ENCODE peak calls at places on chromosome 14, in seven cellular contexts. One of them, this sample, is unnamed.

GRCh38 chr14:75295061-75295461 is 16.4 kb downstream of the FOS start:
- DNase-seq in DND-41: no peak
- DNase-seq in left ventricle myocardium inferior: peak
- DNase-seq in astrocyte of the spinal cord: peak
- DNase-seq in neural progenitor cell: peak
- DNase-seq in fibroblast of pulmonary artery: peak
- DNase-seq in ascending aorta: no peak
- DNase-seq in this sample: peak

GRCh38 chr14:99260652-99261551 is 11.1 kb downstream of the BCL11B start:
- DNase-seq in DND-41: peak
- DNase-seq in left ventricle myocardium inferior: no peak
- DNase-seq in astrocyte of the spinal cord: no peak
- DNase-seq in neural progenitor cell: peak
- DNase-seq in fibroblast of pulmonary artery: no peak
- DNase-seq in ascending aorta: no peak
- DNase-seq in this sample: no peak

GRCh38 chr14:33386771-33387170 is 448.1 kb downstream of the NPAS3 start:
- DNase-seq in DND-41: no peak
- DNase-seq in left ventricle myocardium inferior: no peak
- DNase-seq in astrocyte of the spinal cord: peak
- DNase-seq in neural progenitor cell: no peak
- DNase-seq in fibroblast of pulmonary artery: peak
- DNase-seq in ascending aorta: no peak
- DNase-seq in this sample: no peak

GRCh38 chr14:94019329-94019728 is 6.8 kb upstream of the OTUB2 start:
- DNase-seq in DND-41: no peak
- DNase-seq in left ventricle myocardium inferior: no peak
- DNase-seq in astrocyte of the spinal cord: no peak
- DNase-seq in neural progenitor cell: no peak
- DNase-seq in fibroblast of pulmonary artery: no peak
- DNase-seq in ascending aorta: no peak
- DNase-seq in this sample: no peak

GRCh38 chr14:75720828-75721227 is 59.8 kb downstream of the TTLL5 start:
- DNase-seq in DND-41: no peak
- DNase-seq in left ventricle myocardium inferior: peak
- DNase-seq in astrocyte of the spinal cord: peak
- DNase-seq in neural progenitor cell: no peak
- DNase-seq in fibroblast of pulmonary artery: peak
- DNase-seq in ascending aorta: no peak
- DNase-seq in this sample: peak

GRCh38 chr14:90641111-90642010 is 174.9 kb downstream of the TTC7B start:
- DNase-seq in DND-41: no peak
- DNase-seq in left ventricle myocardium inferior: no peak
- DNase-seq in astrocyte of the spinal cord: peak
- DNase-seq in neural progenitor cell: peak
- DNase-seq in fibroblast of pulmonary artery: no peak
- DNase-seq in ascending aorta: no peak
- DNase-seq in this sample: no peak

GRCh38 chr14:53509227-53509822 is 356.2 kb upstream of the DDHD1 start:
- DNase-seq in DND-41: peak
- DNase-seq in left ventricle myocardium inferior: peak
- DNase-seq in astrocyte of the spinal cord: peak
- DNase-seq in neural progenitor cell: peak
- DNase-seq in fibroblast of pulmonary artery: peak
- DNase-seq in ascending aorta: no peak
- DNase-seq in this sample: peak

GRCh38 chr14:104745431-104745830 is 7.5 kb upstream of the SIVA1 start:
- DNase-seq in DND-41: no peak
- DNase-seq in left ventricle myocardium inferior: no peak
- DNase-seq in astrocyte of the spinal cord: no peak
- DNase-seq in neural progenitor cell: no peak
- DNase-seq in fibroblast of pulmonary artery: no peak
- DNase-seq in ascending aorta: no peak
- DNase-seq in this sample: no peak

DNA sequence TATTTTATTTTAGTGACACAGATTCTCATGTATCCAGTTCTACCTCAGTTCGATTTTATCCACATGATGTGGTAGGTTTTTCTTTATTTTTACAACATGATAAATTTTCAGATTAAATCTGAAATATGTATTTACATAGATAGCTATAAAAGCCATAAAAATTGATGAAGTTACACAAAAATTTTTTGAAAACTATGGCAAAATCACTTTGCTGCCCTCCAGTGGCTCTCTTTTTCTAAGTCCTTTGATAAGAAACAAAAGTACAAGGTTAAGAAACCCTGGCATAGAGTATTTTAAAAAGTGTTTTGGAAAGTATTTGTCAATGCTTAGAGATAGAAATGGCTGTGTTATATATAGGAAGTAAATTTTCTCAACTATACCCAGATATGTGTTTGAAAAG is 104.2 kb downstream of the PCNX1 start:
- DNase-seq in DND-41: no peak
- DNase-seq in left ventricle myocardium inferior: no peak
- DNase-seq in astrocyte of the spinal cord: no peak
- DNase-seq in neural progenitor cell: no peak
- DNase-seq in fibroblast of pulmonary artery: peak
- DNase-seq in ascending aorta: no peak
- DNase-seq in this sample: peak
- TF ChIP-seq CTCF in DND-41: peak
- TF ChIP-seq CTCF in left ventricle myocardium inferior: peak
- TF ChIP-seq CTCF in astrocyte of the spinal cord: peak
- TF ChIP-seq CTCF in neural progenitor cell: peak
- TF ChIP-seq CTCF in fibroblast of pulmonary artery: peak
- TF ChIP-seq CTCF in ascending aorta: no peak
- TF ChIP-seq CTCF in this sample: peak

GRCh38 chr14:69675877-69676416 is 64.6 kb downstream of the SUSD6 start:
- DNase-seq in DND-41: no peak
- DNase-seq in left ventricle myocardium inferior: no peak
- DNase-seq in astrocyte of the spinal cord: no peak
- DNase-seq in neural progenitor cell: no peak
- DNase-seq in fibroblast of pulmonary artery: no peak
- DNase-seq in ascending aorta: no peak
- DNase-seq in this sample: no peak
- H3K4me3 ChIP-seq in DND-41: no peak
- H3K4me3 ChIP-seq in left ventricle myocardium inferior: no peak
- H3K4me3 ChIP-seq in astrocyte of the spinal cord: no peak
- H3K4me3 ChIP-seq in neural progenitor cell: no peak
- H3K4me3 ChIP-seq in fibroblast of pulmonary artery: no peak
- H3K4me3 ChIP-seq in ascending aorta: no peak
- H3K4me3 ChIP-seq in this sample: no peak

DNA sequence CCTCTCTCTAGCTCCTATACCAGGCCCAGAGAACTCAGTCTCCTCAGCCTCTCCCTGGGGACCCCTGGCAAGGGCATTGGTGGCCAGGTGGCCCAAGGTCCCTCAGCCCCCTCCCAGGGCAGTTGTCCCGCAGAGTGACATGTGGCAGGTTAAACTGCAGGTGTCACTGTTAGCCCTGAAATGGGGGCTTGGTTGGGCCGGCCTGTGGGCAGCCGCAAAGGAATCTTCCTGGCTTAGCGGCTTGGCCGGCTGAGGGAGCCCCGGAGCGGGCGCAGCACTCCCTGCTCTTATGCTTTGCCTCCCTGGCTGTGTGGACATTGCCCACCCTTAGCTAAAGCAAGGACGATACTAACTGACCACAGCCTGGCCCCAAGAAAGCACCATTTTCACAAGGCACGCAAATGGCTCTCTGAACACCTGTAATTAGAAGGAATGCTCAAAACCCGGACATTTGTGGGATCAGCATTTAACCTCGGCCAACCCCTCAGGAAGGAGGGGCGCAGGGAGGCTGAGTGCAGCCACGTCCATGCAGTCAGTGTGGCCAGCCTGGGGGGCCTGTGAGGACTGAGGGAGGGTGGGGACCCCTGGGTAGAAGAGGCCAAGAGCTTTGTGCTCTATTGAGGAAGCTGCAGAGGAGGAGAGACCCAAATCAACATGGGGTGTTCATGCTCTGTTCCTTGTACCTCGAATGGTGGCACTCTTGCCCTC is 82.2 kb downstream of the PAPOLA start:
- DNase-seq in DND-41: no peak
- DNase-seq in left ventricle myocardium inferior: no peak
- DNase-seq in astrocyte of the spinal cord: no peak
- DNase-seq in neural progenitor cell: peak
- DNase-seq in fibroblast of pulmonary artery: peak
- DNase-seq in ascending aorta: no peak
- DNase-seq in this sample: peak
- TF ChIP-seq CTCF in DND-41: peak
- TF ChIP-seq CTCF in left ventricle myocardium inferior: peak
- TF ChIP-seq CTCF in astrocyte of the spinal cord: peak
- TF ChIP-seq CTCF in neural progenitor cell: peak
- TF ChIP-seq CTCF in fibroblast of pulmonary artery: peak
- TF ChIP-seq CTCF in ascending aorta: no peak
- TF ChIP-seq CTCF in this sample: no peak

DNA sequence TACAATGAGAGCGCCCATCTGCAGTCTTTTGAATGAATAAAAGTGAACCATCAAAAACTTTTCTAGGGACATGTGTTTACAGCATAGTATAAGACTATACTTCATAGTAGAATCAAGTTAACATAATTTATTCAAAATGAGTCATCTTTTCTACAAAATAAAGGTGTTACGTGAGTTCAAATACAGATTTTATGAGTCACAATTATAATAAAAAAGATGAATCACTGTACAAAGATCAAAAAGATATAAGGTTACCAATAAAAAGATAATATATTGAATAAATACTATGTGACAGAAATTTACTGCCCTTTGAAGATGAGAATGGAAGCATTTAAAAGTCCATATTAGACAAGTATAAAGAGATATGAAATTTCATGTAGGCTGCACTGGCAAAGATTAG is 2.8 kb downstream of the MBIP start:
- DNase-seq in DND-41: no peak
- DNase-seq in left ventricle myocardium inferior: no peak
- DNase-seq in astrocyte of the spinal cord: no peak
- DNase-seq in neural progenitor cell: no peak
- DNase-seq in fibroblast of pulmonary artery: no peak
- DNase-seq in ascending aorta: no peak
- DNase-seq in this sample: no peak
- H3K4me3 ChIP-seq in DND-41: no peak
- H3K4me3 ChIP-seq in left ventricle myocardium inferior: no peak
- H3K4me3 ChIP-seq in astrocyte of the spinal cord: no peak
- H3K4me3 ChIP-seq in neural progenitor cell: peak
- H3K4me3 ChIP-seq in fibroblast of pulmonary artery: no peak
- H3K4me3 ChIP-seq in ascending aorta: no peak
- H3K4me3 ChIP-seq in this sample: no peak

DNA sequence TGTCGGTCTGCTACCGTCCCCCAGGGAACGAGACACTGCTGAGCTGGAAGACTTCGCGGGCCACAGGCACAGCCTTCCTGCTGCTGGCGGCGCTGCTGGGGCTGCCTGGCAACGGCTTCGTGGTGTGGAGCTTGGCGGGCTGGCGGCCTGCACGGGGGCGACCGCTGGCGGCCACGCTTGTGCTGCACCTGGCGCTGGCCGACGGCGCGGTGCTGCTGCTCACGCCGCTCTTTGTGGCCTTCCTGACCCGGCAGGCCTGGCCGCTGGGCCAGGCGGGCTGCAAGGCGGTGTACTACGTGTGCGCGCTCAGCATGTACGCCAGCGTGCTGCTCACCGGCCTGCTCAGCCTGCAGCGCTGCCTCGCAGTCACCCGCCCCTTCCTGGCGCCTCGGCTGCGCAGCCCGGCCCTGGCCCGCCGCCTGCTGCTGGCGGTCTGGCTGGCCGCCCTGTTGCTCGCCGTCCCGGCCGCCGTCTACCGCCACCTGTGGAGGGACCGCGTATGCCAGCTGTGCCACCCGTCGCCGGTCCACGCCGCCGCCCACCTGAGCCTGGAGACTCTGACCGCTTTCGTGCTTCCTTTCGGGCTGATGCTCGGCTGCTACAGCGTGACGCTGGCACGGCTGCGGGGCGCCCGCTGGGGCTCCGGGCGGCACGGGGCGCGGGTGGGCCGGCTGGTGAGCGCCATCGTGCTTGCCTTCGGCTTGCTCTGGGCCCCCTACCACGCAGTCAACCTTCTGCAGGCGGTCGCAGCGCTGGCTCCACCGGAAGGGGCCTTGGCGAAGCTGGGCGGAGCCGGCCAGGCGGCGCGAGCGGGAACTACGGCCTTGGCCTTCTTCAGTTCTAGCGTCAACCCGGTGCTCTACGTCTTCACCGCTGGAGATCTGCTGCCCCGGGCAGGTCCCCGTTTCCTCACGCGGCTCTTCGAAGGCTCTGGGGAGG is at the start of gene LTB4R:
- DNase-seq in DND-41: no peak
- DNase-seq in left ventricle myocardium inferior: peak
- DNase-seq in astrocyte of the spinal cord: peak
- DNase-seq in neural progenitor cell: no peak
- DNase-seq in fibroblast of pulmonary artery: peak
- DNase-seq in ascending aorta: no peak
- DNase-seq in this sample: peak
- TF ChIP-seq CTCF in DND-41: no peak
- TF ChIP-seq CTCF in left ventricle myocardium inferior: peak
- TF ChIP-seq CTCF in astrocyte of the spinal cord: peak
- TF ChIP-seq CTCF in neural progenitor cell: no peak
- TF ChIP-seq CTCF in fibroblast of pulmonary artery: no peak
- TF ChIP-seq CTCF in ascending aorta: peak
- TF ChIP-seq CTCF in this sample: no peak

GRCh38 chr14:61346793-61347192 is 25.4 kb downstream of the PRKCH start:
- DNase-seq in DND-41: no peak
- DNase-seq in left ventricle myocardium inferior: no peak
- DNase-seq in astrocyte of the spinal cord: no peak
- DNase-seq in neural progenitor cell: no peak
- DNase-seq in fibroblast of pulmonary artery: peak
- DNase-seq in ascending aorta: no peak
- DNase-seq in this sample: peak
- H3K4me3 ChIP-seq in DND-41: no peak
- H3K4me3 ChIP-seq in left ventricle myocardium inferior: no peak
- H3K4me3 ChIP-seq in astrocyte of the spinal cord: no peak
- H3K4me3 ChIP-seq in neural progenitor cell: no peak
- H3K4me3 ChIP-seq in fibroblast of pulmonary artery: no peak
- H3K4me3 ChIP-seq in ascending aorta: no peak
- H3K4me3 ChIP-seq in this sample: no peak

DNA sequence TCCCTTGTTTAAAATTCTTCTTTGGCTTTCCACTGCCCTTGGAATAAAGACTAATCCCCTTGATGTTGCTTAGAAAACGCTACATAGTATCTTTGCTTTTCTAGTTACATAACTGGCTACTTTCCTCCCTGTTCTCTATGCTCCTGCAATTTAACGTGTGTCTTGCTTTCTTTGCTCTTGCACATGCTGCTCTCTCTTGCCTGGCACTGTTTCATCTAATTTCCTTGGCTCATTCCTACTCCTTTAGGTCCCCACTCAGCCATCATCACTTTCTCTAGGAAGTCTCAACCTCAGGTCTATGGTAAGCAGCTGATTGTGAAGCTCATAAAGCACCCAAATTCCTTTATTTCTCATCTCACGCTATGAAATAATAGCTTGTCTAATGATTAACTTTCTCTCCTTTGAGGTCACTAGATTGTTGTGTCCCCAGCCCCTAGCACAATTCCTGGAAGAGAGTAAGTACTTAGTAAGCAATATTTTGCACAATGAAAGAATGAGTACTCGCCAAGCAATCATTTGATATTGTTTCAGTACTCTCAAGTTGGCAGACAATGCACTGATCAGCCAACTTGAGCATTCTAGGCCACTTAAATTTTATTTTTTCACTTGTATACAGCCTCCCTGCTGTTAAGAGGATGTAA is 3.3 kb downstream of the ALDH6A1 start:
- DNase-seq in DND-41: no peak
- DNase-seq in left ventricle myocardium inferior: no peak
- DNase-seq in astrocyte of the spinal cord: no peak
- DNase-seq in neural progenitor cell: no peak
- DNase-seq in fibroblast of pulmonary artery: peak
- DNase-seq in ascending aorta: no peak
- DNase-seq in this sample: peak
- TF ChIP-seq CTCF in DND-41: no peak
- TF ChIP-seq CTCF in left ventricle myocardium inferior: no peak
- TF ChIP-seq CTCF in astrocyte of the spinal cord: no peak
- TF ChIP-seq CTCF in neural progenitor cell: no peak
- TF ChIP-seq CTCF in fibroblast of pulmonary artery: no peak
- TF ChIP-seq CTCF in ascending aorta: no peak
- TF ChIP-seq CTCF in this sample: no peak

This sample was measured in cardiac fibroblast.